ENCODE peak calls at places on chromosomes 1 and 21, in eight cellular contexts. One of them, this sample, is unnamed.

GRCh38 chr1:188122646-188123045 is 1293.9 kb downstream of the PLA2G4A start:
- DNase-seq in activated CD8-positive, alpha-beta T cell treated with anti-CD3 and anti-CD28 coated beads for 36 hours: no peak
- DNase-seq in astrocyte: no peak
- DNase-seq in transverse colon: no peak
- DNase-seq in IMR-90: no peak
- DNase-seq in brain microvascular endothelial cell: no peak
- DNase-seq in choroid plexus epithelial cell: no peak
- DNase-seq in mesothelial cell of epicardium: no peak
- DNase-seq in this sample: no peak

GRCh38 chr1:207987164-207987563 is 76.2 kb upstream of the CD34 start:
- DNase-seq in brain microvascular endothelial cell: no peak
- DNase-seq in activated CD8-positive, alpha-beta T cell treated with anti-CD3 and anti-CD28 coated beads for 36 hours: no peak
- DNase-seq in transverse colon: no peak
- DNase-seq in astrocyte: peak; percentile 70
- DNase-seq in mesothelial cell of epicardium: no peak
- DNase-seq in choroid plexus epithelial cell: no peak
- DNase-seq in IMR-90: no peak
- DNase-seq in this sample: no peak

GRCh38 chr1:32351859-32352745 is 10.2 kb downstream of the FAM229A start:
- DNase-seq in choroid plexus epithelial cell: peak; percentile 44
- DNase-seq in activated CD8-positive, alpha-beta T cell treated with anti-CD3 and anti-CD28 coated beads for 36 hours: no peak
- DNase-seq in transverse colon: peak; percentile 57
- DNase-seq in brain microvascular endothelial cell: no peak
- DNase-seq in astrocyte: peak; percentile 22
- DNase-seq in mesothelial cell of epicardium: no peak
- DNase-seq in IMR-90: peak; percentile 45
- DNase-seq in this sample: no peak

GRCh38 chr1:205179842-205180241 is 31.7 kb downstream of the DSTYK start:
- DNase-seq in activated CD8-positive, alpha-beta T cell treated with anti-CD3 and anti-CD28 coated beads for 36 hours: no peak
- DNase-seq in IMR-90: peak; percentile 36
- DNase-seq in choroid plexus epithelial cell: peak; percentile 54
- DNase-seq in brain microvascular endothelial cell: peak; percentile 39
- DNase-seq in mesothelial cell of epicardium: no peak
- DNase-seq in astrocyte: no peak
- DNase-seq in transverse colon: no peak
- DNase-seq in this sample: no peak

GRCh38 chr21:41901782-41902181 is 22.6 kb upstream of the PRDM15 start:
- DNase-seq in brain microvascular endothelial cell: no peak
- DNase-seq in activated CD8-positive, alpha-beta T cell treated with anti-CD3 and anti-CD28 coated beads for 36 hours: no peak
- DNase-seq in IMR-90: no peak
- DNase-seq in mesothelial cell of epicardium: no peak
- DNase-seq in astrocyte: no peak
- DNase-seq in choroid plexus epithelial cell: no peak
- DNase-seq in transverse colon: no peak
- DNase-seq in this sample: no peak

GRCh38 chr1:116886532-116886931 is 23.2 kb upstream of the PTGFRN start:
- DNase-seq in brain microvascular endothelial cell: peak; percentile 84
- DNase-seq in transverse colon: no peak
- DNase-seq in IMR-90: peak; percentile 18
- DNase-seq in mesothelial cell of epicardium: no peak
- DNase-seq in choroid plexus epithelial cell: peak; percentile 69
- DNase-seq in activated CD8-positive, alpha-beta T cell treated with anti-CD3 and anti-CD28 coated beads for 36 hours: no peak
- DNase-seq in astrocyte: peak; percentile 81
- DNase-seq in this sample: no peak

GRCh38 chr1:236401698-236402097 is 7.6 kb downstream of the EDARADD start:
- DNase-seq in transverse colon: no peak
- DNase-seq in IMR-90: no peak
- DNase-seq in activated CD8-positive, alpha-beta T cell treated with anti-CD3 and anti-CD28 coated beads for 36 hours: no peak
- DNase-seq in brain microvascular endothelial cell: no peak
- DNase-seq in mesothelial cell of epicardium: no peak
- DNase-seq in astrocyte: no peak
- DNase-seq in choroid plexus epithelial cell: no peak
- DNase-seq in this sample: no peak

GRCh38 chr1:119935373-119935772 is 39.1 kb upstream of the ADAM30 start:
- DNase-seq in choroid plexus epithelial cell: no peak
- DNase-seq in mesothelial cell of epicardium: no peak
- DNase-seq in IMR-90: no peak
- DNase-seq in activated CD8-positive, alpha-beta T cell treated with anti-CD3 and anti-CD28 coated beads for 36 hours: no peak
- DNase-seq in transverse colon: no peak
- DNase-seq in astrocyte: no peak
- DNase-seq in brain microvascular endothelial cell: no peak
- DNase-seq in this sample: no peak

GRCh38 chr1:67532452-67533216 is 102.4 kb upstream of the SERBP1 start:
- DNase-seq in brain microvascular endothelial cell: peak; percentile 77
- DNase-seq in activated CD8-positive, alpha-beta T cell treated with anti-CD3 and anti-CD28 coated beads for 36 hours: peak; percentile 12
- DNase-seq in IMR-90: peak; percentile 91
- DNase-seq in mesothelial cell of epicardium: no peak
- DNase-seq in transverse colon: peak; percentile 38
- DNase-seq in astrocyte: peak; percentile 78
- DNase-seq in choroid plexus epithelial cell: peak; percentile 96
- DNase-seq in this sample: no peak

GRCh38 chr1:197224160-197224559 is 43.9 kb upstream of the CRB1 start:
- DNase-seq in brain microvascular endothelial cell: no peak
- DNase-seq in astrocyte: no peak
- DNase-seq in transverse colon: no peak
- DNase-seq in activated CD8-positive, alpha-beta T cell treated with anti-CD3 and anti-CD28 coated beads for 36 hours: no peak
- DNase-seq in IMR-90: no peak
- DNase-seq in mesothelial cell of epicardium: no peak
- DNase-seq in choroid plexus epithelial cell: peak; percentile 32
- DNase-seq in this sample: no peak

GRCh38 chr1:16614361-16615252 is 1.2 kb upstream of the NBPF1 start:
- DNase-seq in mesothelial cell of epicardium: no peak
- DNase-seq in astrocyte: no peak
- DNase-seq in brain microvascular endothelial cell: no peak
- DNase-seq in IMR-90: no peak
- DNase-seq in transverse colon: peak; percentile 24
- DNase-seq in choroid plexus epithelial cell: no peak
- DNase-seq in activated CD8-positive, alpha-beta T cell treated with anti-CD3 and anti-CD28 coated beads for 36 hours: peak; percentile 1
- DNase-seq in this sample: peak; percentile 23

GRCh38 chr1:116128669-116129068 is 17.5 kb downstream of the MAB21L3 start:
- DNase-seq in transverse colon: no peak
- DNase-seq in activated CD8-positive, alpha-beta T cell treated with anti-CD3 and anti-CD28 coated beads for 36 hours: peak; percentile 89
- DNase-seq in astrocyte: no peak
- DNase-seq in mesothelial cell of epicardium: no peak
- DNase-seq in choroid plexus epithelial cell: no peak
- DNase-seq in IMR-90: no peak
- DNase-seq in brain microvascular endothelial cell: no peak
- DNase-seq in this sample: no peak

GRCh38 chr1:53752281-53752680 is 13.3 kb upstream of the GLIS1 start:
- DNase-seq in brain microvascular endothelial cell: no peak
- DNase-seq in transverse colon: no peak
- DNase-seq in astrocyte: no peak
- DNase-seq in activated CD8-positive, alpha-beta T cell treated with anti-CD3 and anti-CD28 coated beads for 36 hours: no peak
- DNase-seq in mesothelial cell of epicardium: no peak
- DNase-seq in IMR-90: no peak
- DNase-seq in choroid plexus epithelial cell: no peak
- DNase-seq in this sample: no peak

DNA sequence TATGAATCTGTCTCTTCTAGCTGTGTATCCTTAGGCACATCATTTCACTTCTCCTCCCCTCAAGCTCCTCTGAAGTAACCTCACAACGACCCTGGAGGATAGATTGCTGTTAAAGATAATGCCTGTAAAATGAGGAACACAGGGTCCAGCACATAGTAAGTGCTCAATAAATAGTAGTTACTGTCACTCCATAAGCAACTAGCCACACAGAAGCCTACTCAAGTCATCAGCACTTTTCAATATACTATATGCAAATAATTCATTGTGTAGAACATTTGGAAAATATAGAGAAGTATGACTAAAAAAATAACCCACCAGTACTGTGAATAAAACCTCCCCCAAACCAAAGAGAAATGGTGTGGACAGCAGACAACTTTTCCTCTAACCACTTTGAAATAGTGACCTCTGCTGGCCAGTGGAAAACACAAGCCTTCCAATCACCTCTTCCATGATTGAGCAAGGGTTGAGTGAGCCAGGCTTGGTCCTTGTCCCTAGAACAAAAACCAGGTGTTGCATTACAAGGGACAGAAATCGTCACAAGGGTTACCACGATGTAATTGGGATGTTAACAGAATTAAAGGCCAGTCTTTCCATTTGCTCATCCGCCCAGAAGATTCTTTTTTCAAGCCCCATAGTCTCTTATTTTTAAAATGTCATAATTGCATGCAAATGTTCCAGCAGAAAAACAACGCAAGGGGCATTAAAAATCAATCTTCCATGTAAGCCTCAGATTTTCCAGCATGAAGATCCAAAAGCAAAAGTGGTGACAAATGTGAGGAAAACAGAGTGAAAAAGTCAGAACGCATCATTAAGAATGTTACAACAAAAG is 15.7 kb upstream of the GLIS1 start:
- DNase-seq in transverse colon: peak; percentile 32
- DNase-seq in astrocyte: no peak
- DNase-seq in IMR-90: peak; percentile 77
- DNase-seq in activated CD8-positive, alpha-beta T cell treated with anti-CD3 and anti-CD28 coated beads for 36 hours: peak; percentile 46
- DNase-seq in brain microvascular endothelial cell: peak; percentile 57
- DNase-seq in choroid plexus epithelial cell: peak; percentile 85
- DNase-seq in mesothelial cell of epicardium: no peak
- DNase-seq in this sample: no peak
- TF ChIP-seq CTCF in transverse colon: peak; percentile 61
- TF ChIP-seq CTCF in astrocyte: peak; percentile 84
- TF ChIP-seq CTCF in IMR-90: peak; percentile 84
- TF ChIP-seq CTCF in activated CD8-positive, alpha-beta T cell treated with anti-CD3 and anti-CD28 coated beads for 36 hours: peak; percentile 72
- TF ChIP-seq CTCF in brain microvascular endothelial cell: peak; percentile 85
- TF ChIP-seq CTCF in choroid plexus epithelial cell: peak; percentile 86
- TF ChIP-seq CTCF in mesothelial cell of epicardium: peak; percentile 58
- TF ChIP-seq CTCF in this sample: no peak

DNA sequence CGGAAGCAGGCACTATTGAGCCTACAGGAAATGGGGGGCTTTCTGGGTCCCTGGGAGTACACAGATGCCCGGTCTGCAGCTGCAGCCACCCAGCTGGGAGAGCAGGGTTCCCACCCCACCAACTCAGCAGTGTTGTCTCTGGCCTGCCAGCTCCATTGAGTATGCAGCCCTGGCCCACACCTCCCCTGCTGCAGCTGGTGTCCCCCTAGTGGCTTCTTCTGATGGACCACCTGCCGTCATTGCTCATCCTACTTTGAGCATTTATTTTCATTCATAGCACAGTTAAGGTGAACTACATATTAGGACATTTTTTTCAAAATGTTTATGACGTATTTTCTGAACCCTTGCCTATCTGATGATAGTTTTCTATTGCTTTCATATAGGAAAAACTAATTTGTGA is 189.8 kb upstream of the LYPLAL1 start:
- DNase-seq in brain microvascular endothelial cell: no peak
- DNase-seq in IMR-90: no peak
- DNase-seq in activated CD8-positive, alpha-beta T cell treated with anti-CD3 and anti-CD28 coated beads for 36 hours: no peak
- DNase-seq in astrocyte: no peak
- DNase-seq in mesothelial cell of epicardium: no peak
- DNase-seq in transverse colon: no peak
- DNase-seq in choroid plexus epithelial cell: peak; percentile 15
- DNase-seq in this sample: no peak
- TF ChIP-seq CTCF in brain microvascular endothelial cell: peak; percentile 60
- TF ChIP-seq CTCF in IMR-90: peak; percentile 8
- TF ChIP-seq CTCF in activated CD8-positive, alpha-beta T cell treated with anti-CD3 and anti-CD28 coated beads for 36 hours: no peak
- TF ChIP-seq CTCF in astrocyte: no peak
- TF ChIP-seq CTCF in mesothelial cell of epicardium: peak; percentile 34
- TF ChIP-seq CTCF in transverse colon: no peak
- TF ChIP-seq CTCF in choroid plexus epithelial cell: peak; percentile 47
- TF ChIP-seq CTCF in this sample: no peak

DNA sequence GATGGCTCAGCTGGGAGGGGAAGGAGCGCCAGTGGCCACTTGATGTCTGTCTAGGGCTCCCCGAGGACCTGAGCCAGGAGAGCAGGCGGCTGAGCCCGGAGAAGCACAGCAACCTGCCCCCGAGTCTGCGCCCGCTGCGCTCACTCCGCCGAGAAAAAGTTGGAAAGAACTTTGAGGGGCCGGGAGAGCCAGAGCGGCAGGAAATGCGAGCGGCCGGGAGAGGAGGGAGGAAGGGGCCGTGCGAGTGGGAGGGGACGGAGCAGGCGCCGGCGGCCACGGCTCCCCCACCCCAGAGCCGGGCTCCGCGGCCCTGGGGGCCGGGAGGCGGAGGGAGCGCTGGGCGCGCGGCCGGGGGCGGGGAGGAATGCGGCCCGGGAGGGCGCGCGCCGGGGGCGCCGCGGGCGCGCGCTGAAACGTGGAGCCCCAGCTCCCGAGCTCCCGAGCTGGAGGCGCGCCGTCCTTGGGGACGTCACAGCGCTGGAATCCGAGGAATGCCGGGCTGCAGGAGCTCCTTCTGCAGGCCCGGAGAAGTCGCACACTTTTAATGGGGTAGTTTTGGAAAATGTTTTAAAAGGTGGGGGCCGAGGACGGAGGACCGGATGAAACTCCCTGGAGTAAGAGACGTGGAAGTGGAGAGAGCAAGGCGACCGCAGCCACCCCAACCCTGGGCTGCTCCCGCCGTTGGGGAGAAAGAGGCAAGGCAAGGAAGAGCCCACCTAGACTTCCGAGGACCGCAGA is at the start of gene PTPN14:
- DNase-seq in activated CD8-positive, alpha-beta T cell treated with anti-CD3 and anti-CD28 coated beads for 36 hours: peak; percentile 7
- DNase-seq in astrocyte: peak; percentile 91
- DNase-seq in IMR-90: peak; percentile 96
- DNase-seq in brain microvascular endothelial cell: peak; percentile 91
- DNase-seq in choroid plexus epithelial cell: peak; percentile 97
- DNase-seq in mesothelial cell of epicardium: peak; percentile 89
- DNase-seq in transverse colon: peak; percentile 82
- DNase-seq in this sample: peak; percentile 89
- TF ChIP-seq CTCF in activated CD8-positive, alpha-beta T cell treated with anti-CD3 and anti-CD28 coated beads for 36 hours: no peak
- TF ChIP-seq CTCF in astrocyte: peak; percentile 9
- TF ChIP-seq CTCF in IMR-90: peak; percentile 59
- TF ChIP-seq CTCF in brain microvascular endothelial cell: peak; percentile 62
- TF ChIP-seq CTCF in choroid plexus epithelial cell: peak; percentile 63
- TF ChIP-seq CTCF in mesothelial cell of epicardium: peak; percentile 30
- TF ChIP-seq CTCF in transverse colon: peak; percentile 33
- TF ChIP-seq CTCF in this sample: peak; percentile 34

DNA sequence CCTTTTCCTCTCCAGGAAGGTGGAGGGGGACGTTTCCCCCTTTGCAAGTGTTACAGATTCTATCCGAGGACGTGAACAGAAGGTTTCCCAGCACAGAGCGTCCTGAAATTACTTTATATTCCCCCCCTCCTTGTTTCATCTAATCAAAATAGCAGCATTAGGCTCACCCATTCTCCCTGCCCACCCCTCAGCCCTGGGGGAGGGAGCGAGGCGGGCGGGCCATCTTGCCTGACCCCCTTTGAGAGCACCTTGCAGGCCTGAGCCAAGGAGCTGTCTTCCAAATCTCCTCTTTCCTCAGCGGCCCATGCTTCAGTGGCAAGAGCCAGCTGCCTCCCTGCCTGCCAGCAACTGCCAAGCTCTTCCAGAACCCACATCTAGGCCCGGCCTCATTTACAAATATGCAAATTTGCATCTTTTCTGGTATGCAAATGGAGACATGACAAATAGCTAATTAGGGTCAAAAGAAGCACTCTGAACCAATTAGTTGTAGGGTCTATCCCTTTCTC is 69.1 kb upstream of the POU3F1 start:
- DNase-seq in brain microvascular endothelial cell: no peak
- DNase-seq in IMR-90: no peak
- DNase-seq in choroid plexus epithelial cell: no peak
- DNase-seq in activated CD8-positive, alpha-beta T cell treated with anti-CD3 and anti-CD28 coated beads for 36 hours: no peak
- DNase-seq in transverse colon: no peak
- DNase-seq in mesothelial cell of epicardium: no peak
- DNase-seq in astrocyte: no peak
- DNase-seq in this sample: peak; percentile 52
- TF ChIP-seq CTCF in brain microvascular endothelial cell: no peak
- TF ChIP-seq CTCF in IMR-90: no peak
- TF ChIP-seq CTCF in choroid plexus epithelial cell: no peak
- TF ChIP-seq CTCF in activated CD8-positive, alpha-beta T cell treated with anti-CD3 and anti-CD28 coated beads for 36 hours: no peak
- TF ChIP-seq CTCF in transverse colon: no peak
- TF ChIP-seq CTCF in mesothelial cell of epicardium: no peak
- TF ChIP-seq CTCF in astrocyte: no peak
- TF ChIP-seq CTCF in this sample: no peak